ENCODE peak calls at places on chromosomes 12 and 14, in seven cellular contexts. One of them, this sample, is unnamed.

GRCh38 chr14:79831198-79831890 is 380.0 kb downstream of the DIO2 start:
- DNase-seq in choroid plexus epithelial cell: peak; percentile 51
- DNase-seq in AG09309: no peak
- DNase-seq in WERI-Rb-1: no peak
- DNase-seq in AG04449: no peak
- DNase-seq in neural progenitor cell: no peak
- DNase-seq in sigmoid colon: no peak
- DNase-seq in this sample: no peak

GRCh38 chr14:100058777-100059432 is 6.3 kb upstream of the EVL start:
- DNase-seq in choroid plexus epithelial cell: no peak
- DNase-seq in AG09309: no peak
- DNase-seq in WERI-Rb-1: no peak
- DNase-seq in AG04449: no peak
- DNase-seq in neural progenitor cell: no peak
- DNase-seq in sigmoid colon: no peak
- DNase-seq in this sample: no peak

GRCh38 chr12:113403435-113404415 is at the start of gene SDS:
- DNase-seq in choroid plexus epithelial cell: peak; percentile 74
- DNase-seq in AG09309: no peak
- DNase-seq in WERI-Rb-1: no peak
- DNase-seq in AG04449: no peak
- DNase-seq in neural progenitor cell: no peak
- DNase-seq in sigmoid colon: no peak
- DNase-seq in this sample: peak; percentile 79

GRCh38 chr14:64060648-64061096 is 207.9 kb downstream of the SYNE2 start:
- DNase-seq in choroid plexus epithelial cell: peak; percentile 48
- DNase-seq in AG09309: no peak
- DNase-seq in WERI-Rb-1: peak; percentile 21
- DNase-seq in AG04449: no peak
- DNase-seq in neural progenitor cell: peak; percentile 78
- DNase-seq in sigmoid colon: no peak
- DNase-seq in this sample: no peak

GRCh38 chr14:93527076-93527692 is 96.4 kb downstream of the UNC79 start:
- DNase-seq in choroid plexus epithelial cell: no peak
- DNase-seq in AG09309: no peak
- DNase-seq in WERI-Rb-1: no peak
- DNase-seq in AG04449: no peak
- DNase-seq in neural progenitor cell: no peak
- DNase-seq in sigmoid colon: no peak
- DNase-seq in this sample: peak; percentile 16

GRCh38 chr12:64418209-64418608 is 14.0 kb downstream of the XPOT start:
- DNase-seq in choroid plexus epithelial cell: no peak
- DNase-seq in AG09309: no peak
- DNase-seq in WERI-Rb-1: no peak
- DNase-seq in AG04449: no peak
- DNase-seq in neural progenitor cell: no peak
- DNase-seq in sigmoid colon: no peak
- DNase-seq in this sample: no peak

GRCh38 chr12:2797721-2798418 is 3.1 kb downstream of the FKBP4 start:
- DNase-seq in choroid plexus epithelial cell: peak; percentile 61
- DNase-seq in AG09309: no peak
- DNase-seq in WERI-Rb-1: no peak
- DNase-seq in AG04449: no peak
- DNase-seq in neural progenitor cell: no peak
- DNase-seq in sigmoid colon: no peak
- DNase-seq in this sample: peak; percentile 53

GRCh38 chr12:26732010-26732908 is 100.7 kb downstream of the ITPR2 start:
- DNase-seq in choroid plexus epithelial cell: no peak
- DNase-seq in AG09309: no peak
- DNase-seq in WERI-Rb-1: no peak
- DNase-seq in AG04449: no peak
- DNase-seq in neural progenitor cell: no peak
- DNase-seq in sigmoid colon: no peak
- DNase-seq in this sample: no peak

GRCh38 chr12:111585619-111586135 is 13.4 kb downstream of the ATXN2 start:
- DNase-seq in choroid plexus epithelial cell: no peak
- DNase-seq in AG09309: no peak
- DNase-seq in WERI-Rb-1: no peak
- DNase-seq in AG04449: no peak
- DNase-seq in neural progenitor cell: no peak
- DNase-seq in sigmoid colon: no peak
- DNase-seq in this sample: no peak

GRCh38 chr12:77625441-77625840 is 205.3 kb upstream of the NAV3 start:
- DNase-seq in choroid plexus epithelial cell: peak; percentile 78
- DNase-seq in AG09309: peak; percentile 90
- DNase-seq in WERI-Rb-1: no peak
- DNase-seq in AG04449: peak; percentile 89
- DNase-seq in neural progenitor cell: no peak
- DNase-seq in sigmoid colon: no peak
- DNase-seq in this sample: peak; percentile 85

GRCh38 chr14:38103542-38104225 is 104.0 kb upstream of the SSTR1 start:
- DNase-seq in choroid plexus epithelial cell: no peak
- DNase-seq in AG09309: no peak
- DNase-seq in WERI-Rb-1: no peak
- DNase-seq in AG04449: no peak
- DNase-seq in neural progenitor cell: no peak
- DNase-seq in sigmoid colon: no peak
- DNase-seq in this sample: no peak

GRCh38 chr14:72651081-72651480 is 242.8 kb downstream of the DPF3 start:
- DNase-seq in choroid plexus epithelial cell: peak; percentile 55
- DNase-seq in AG09309: no peak
- DNase-seq in WERI-Rb-1: no peak
- DNase-seq in AG04449: no peak
- DNase-seq in neural progenitor cell: no peak
- DNase-seq in sigmoid colon: no peak
- DNase-seq in this sample: peak; percentile 43

GRCh38 chr12:124347805-124348658 is 53.1 kb downstream of the RFLNA start:
- DNase-seq in choroid plexus epithelial cell: no peak
- DNase-seq in AG09309: no peak
- DNase-seq in WERI-Rb-1: no peak
- DNase-seq in AG04449: no peak
- DNase-seq in neural progenitor cell: peak; percentile 24
- DNase-seq in sigmoid colon: no peak
- DNase-seq in this sample: no peak

GRCh38 chr14:91149462-91149861 is 35.6 kb downstream of the DGLUCY start:
- DNase-seq in choroid plexus epithelial cell: peak; percentile 99
- DNase-seq in AG09309: peak; percentile 100
- DNase-seq in WERI-Rb-1: no peak
- DNase-seq in AG04449: peak; percentile 99
- DNase-seq in neural progenitor cell: no peak
- DNase-seq in sigmoid colon: peak; percentile 86
- DNase-seq in this sample: peak; percentile 100

GRCh38 chr14:61615743-61616523 is 79.4 kb upstream of the HIF1A start:
- DNase-seq in choroid plexus epithelial cell: peak; percentile 56
- DNase-seq in AG09309: no peak
- DNase-seq in WERI-Rb-1: no peak
- DNase-seq in AG04449: no peak
- DNase-seq in neural progenitor cell: no peak
- DNase-seq in sigmoid colon: no peak
- DNase-seq in this sample: peak; percentile 94

GRCh38 chr12:106428379-106428778 is 70.8 kb downstream of the POLR3B start:
- DNase-seq in choroid plexus epithelial cell: peak; percentile 84
- DNase-seq in AG09309: no peak
- DNase-seq in WERI-Rb-1: no peak
- DNase-seq in AG04449: no peak
- DNase-seq in neural progenitor cell: no peak
- DNase-seq in sigmoid colon: no peak
- DNase-seq in this sample: peak; percentile 83

GRCh38 chr14:59632381-59632780 is 55.8 kb upstream of the CCDC175 start:
- DNase-seq in choroid plexus epithelial cell: peak; percentile 67
- DNase-seq in AG09309: no peak
- DNase-seq in WERI-Rb-1: peak; percentile 63
- DNase-seq in AG04449: no peak
- DNase-seq in neural progenitor cell: peak; percentile 74
- DNase-seq in sigmoid colon: no peak
- DNase-seq in this sample: peak; percentile 42

GRCh38 chr12:115763376-115763775 is 514.1 kb downstream of the MED13L start:
- DNase-seq in choroid plexus epithelial cell: no peak
- DNase-seq in AG09309: peak; percentile 51
- DNase-seq in WERI-Rb-1: no peak
- DNase-seq in AG04449: no peak
- DNase-seq in neural progenitor cell: no peak
- DNase-seq in sigmoid colon: no peak
- DNase-seq in this sample: peak; percentile 37

GRCh38 chr12:123024819-123025391 is 44.4 kb downstream of the ARL6IP4 start:
- DNase-seq in choroid plexus epithelial cell: peak; percentile 42
- DNase-seq in AG09309: no peak
- DNase-seq in WERI-Rb-1: no peak
- DNase-seq in AG04449: no peak
- DNase-seq in neural progenitor cell: no peak
- DNase-seq in sigmoid colon: no peak
- DNase-seq in this sample: peak; percentile 29

GRCh38 chr14:71628433-71628832 is 303.8 kb upstream of the RGS6 start:
- DNase-seq in choroid plexus epithelial cell: no peak
- DNase-seq in AG09309: no peak
- DNase-seq in WERI-Rb-1: no peak
- DNase-seq in AG04449: no peak
- DNase-seq in neural progenitor cell: no peak
- DNase-seq in sigmoid colon: no peak
- DNase-seq in this sample: no peak

GRCh38 chr14:70317091-70317968 is 42.2 kb downstream of the COX16 start:
- DNase-seq in choroid plexus epithelial cell: no peak
- DNase-seq in AG09309: no peak
- DNase-seq in WERI-Rb-1: peak; percentile 28
- DNase-seq in AG04449: no peak
- DNase-seq in neural progenitor cell: peak; percentile 24
- DNase-seq in sigmoid colon: no peak
- DNase-seq in this sample: no peak

GRCh38 chr12:452667-453210 is 7.0 kb upstream of the B4GALNT3 start:
- DNase-seq in choroid plexus epithelial cell: no peak
- DNase-seq in AG09309: no peak
- DNase-seq in WERI-Rb-1: peak; percentile 47
- DNase-seq in AG04449: no peak
- DNase-seq in neural progenitor cell: no peak
- DNase-seq in sigmoid colon: no peak
- DNase-seq in this sample: no peak
- H3K4me3 ChIP-seq in choroid plexus epithelial cell: no peak overlapping the region
- H3K4me3 ChIP-seq in AG09309: no peak overlapping the region
- H3K4me3 ChIP-seq in WERI-Rb-1: no peak overlapping the region
- H3K4me3 ChIP-seq in AG04449: no peak overlapping the region
- H3K4me3 ChIP-seq in neural progenitor cell: no peak overlapping the region
- H3K4me3 ChIP-seq in sigmoid colon: no peak overlapping the region
- H3K4me3 ChIP-seq in this sample: no peak overlapping the region

GRCh38 chr12:126369487-126370463 is 1304.5 kb downstream of the AACS start:
- DNase-seq in choroid plexus epithelial cell: peak; percentile 9
- DNase-seq in AG09309: peak; percentile 58
- DNase-seq in WERI-Rb-1: no peak
- DNase-seq in AG04449: no peak
- DNase-seq in neural progenitor cell: no peak
- DNase-seq in sigmoid colon: no peak
- DNase-seq in this sample: peak; percentile 77
- TF ChIP-seq CTCF in choroid plexus epithelial cell: no peak
- TF ChIP-seq CTCF in AG09309: peak; percentile 42
- TF ChIP-seq CTCF in WERI-Rb-1: no peak
- TF ChIP-seq CTCF in AG04449: no peak
- TF ChIP-seq CTCF in neural progenitor cell: peak; percentile 16
- TF ChIP-seq CTCF in sigmoid colon: no peak
- TF ChIP-seq CTCF in this sample: peak; percentile 42

GRCh38 chr14:68309631-68310030 is 483.2 kb downstream of the ZFP36L1 start:
- DNase-seq in choroid plexus epithelial cell: no peak
- DNase-seq in AG09309: no peak
- DNase-seq in WERI-Rb-1: no peak
- DNase-seq in AG04449: no peak
- DNase-seq in neural progenitor cell: no peak
- DNase-seq in sigmoid colon: no peak
- DNase-seq in this sample: no peak
- H3K4me3 ChIP-seq in choroid plexus epithelial cell: no peak overlapping the region
- H3K4me3 ChIP-seq in AG09309: no peak overlapping the region
- H3K4me3 ChIP-seq in WERI-Rb-1: no peak overlapping the region
- H3K4me3 ChIP-seq in AG04449: no peak overlapping the region
- H3K4me3 ChIP-seq in neural progenitor cell: no peak overlapping the region
- H3K4me3 ChIP-seq in sigmoid colon: no peak overlapping the region
- H3K4me3 ChIP-seq in this sample: no peak overlapping the region

GRCh38 chr12:13561923-13562322 is 365.4 kb downstream of the EMP1 start:
- DNase-seq in choroid plexus epithelial cell: no peak
- DNase-seq in AG09309: no peak
- DNase-seq in WERI-Rb-1: no peak
- DNase-seq in AG04449: no peak
- DNase-seq in neural progenitor cell: no peak
- DNase-seq in sigmoid colon: no peak
- DNase-seq in this sample: no peak

GRCh38 chr12:13566286-13566685 is 369.8 kb downstream of the EMP1 start:
- DNase-seq in choroid plexus epithelial cell: peak; percentile 1
- DNase-seq in AG09309: no peak
- DNase-seq in WERI-Rb-1: no peak
- DNase-seq in AG04449: no peak
- DNase-seq in neural progenitor cell: no peak
- DNase-seq in sigmoid colon: no peak
- DNase-seq in this sample: no peak

GRCh38 chr12:13562915-13563742 is 366.6 kb downstream of the EMP1 start:
- DNase-seq in choroid plexus epithelial cell: no peak
- DNase-seq in AG09309: no peak
- DNase-seq in WERI-Rb-1: no peak
- DNase-seq in AG04449: no peak
- DNase-seq in neural progenitor cell: no peak
- DNase-seq in sigmoid colon: no peak
- DNase-seq in this sample: no peak

GRCh38 chr12:13563743-13564125 is 367.2 kb downstream of the EMP1 start:
- DNase-seq in choroid plexus epithelial cell: no peak
- DNase-seq in AG09309: no peak
- DNase-seq in WERI-Rb-1: no peak
- DNase-seq in AG04449: no peak
- DNase-seq in neural progenitor cell: no peak
- DNase-seq in sigmoid colon: no peak
- DNase-seq in this sample: no peak

GRCh38 chr12:13564266-13564810 is 367.8 kb downstream of the EMP1 start:
- DNase-seq in choroid plexus epithelial cell: no peak
- DNase-seq in AG09309: no peak
- DNase-seq in WERI-Rb-1: no peak
- DNase-seq in AG04449: no peak
- DNase-seq in neural progenitor cell: no peak
- DNase-seq in sigmoid colon: no peak
- DNase-seq in this sample: no peak
- TF ChIP-seq CTCF in choroid plexus epithelial cell: no peak
- TF ChIP-seq CTCF in AG09309: no peak
- TF ChIP-seq CTCF in WERI-Rb-1: no peak
- TF ChIP-seq CTCF in AG04449: no peak
- TF ChIP-seq CTCF in neural progenitor cell: no peak
- TF ChIP-seq CTCF in sigmoid colon: no peak
- TF ChIP-seq CTCF in this sample: no peak

DNA sequence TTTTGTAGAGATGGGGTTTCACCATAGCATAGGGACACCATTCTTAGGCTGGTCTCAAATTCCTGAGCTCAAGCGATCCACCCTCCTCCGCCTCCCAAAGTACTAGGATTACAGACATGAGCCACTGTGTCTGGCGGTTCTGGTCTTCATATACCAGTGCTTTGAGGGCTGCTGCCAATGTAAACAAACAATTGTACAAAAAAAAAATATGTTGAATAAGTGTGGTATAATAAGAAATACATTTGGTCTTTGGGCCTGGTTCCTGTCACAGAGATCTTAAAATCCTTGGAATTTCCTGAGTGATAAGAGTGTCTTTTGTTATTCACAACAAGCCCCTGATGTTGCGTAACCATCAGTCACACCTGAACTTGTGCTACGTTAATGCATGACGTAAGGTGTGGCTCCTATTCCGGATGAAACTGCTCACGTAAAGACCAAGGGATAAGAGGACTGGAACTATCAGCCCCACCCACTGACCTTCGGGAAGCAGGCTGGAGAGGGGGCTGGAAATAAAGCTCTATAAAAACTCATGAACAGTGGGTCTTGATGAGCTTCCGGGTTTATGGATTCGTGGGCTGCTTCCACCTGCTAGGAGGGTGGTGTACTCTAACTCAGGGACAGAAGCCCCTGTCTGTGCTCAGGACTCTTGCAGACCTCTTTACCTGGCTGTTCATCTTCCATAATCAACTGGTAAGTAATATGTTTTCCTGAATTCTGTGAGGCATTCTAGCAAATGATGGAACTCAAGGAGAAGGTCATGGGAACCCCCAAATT is 16.5 kb upstream of the RIMKLB start:
- DNase-seq in choroid plexus epithelial cell: peak; percentile 75
- DNase-seq in AG09309: no peak
- DNase-seq in WERI-Rb-1: no peak
- DNase-seq in AG04449: no peak
- DNase-seq in neural progenitor cell: no peak
- DNase-seq in sigmoid colon: no peak
- DNase-seq in this sample: peak; percentile 98
- H3K4me3 ChIP-seq in choroid plexus epithelial cell: no peak overlapping the region
- H3K4me3 ChIP-seq in AG09309: no peak overlapping the region
- H3K4me3 ChIP-seq in WERI-Rb-1: no peak overlapping the region
- H3K4me3 ChIP-seq in AG04449: no peak overlapping the region
- H3K4me3 ChIP-seq in neural progenitor cell: no peak overlapping the region
- H3K4me3 ChIP-seq in sigmoid colon: no peak overlapping the region
- H3K4me3 ChIP-seq in this sample: peak overlapping the region; percentile 46